ENCODE peak calls at places on chromosomes 13 and 19, in four cellular contexts. R, Z, C and U are unnamed samples.

GRCh38 chr19:42397315-42398166 is 7.4 kb upstream of the CNFN start:
- DNase-seq in R (no peak), C (no peak), Z (no peak), U (no peak)

GRCh38 chr13:100019780-100020356 is 38.3 kb downstream of the ZIC2 start:
- DNase-seq in Z (no peak), R (no peak), C (no peak), U (no peak)

GRCh38 chr13:107138468-107138867 is 570.5 kb upstream of the ARGLU1 start:
- DNase-seq in C (no peak), R (no peak), Z (no peak), U (no peak)

GRCh38 chr13:26051231-26052135 is at the start of gene SHISA2:
- DNase-seq in Z (peak; percentile 64), R (peak; percentile 19), C (no peak), U (peak; percentile 77)

GRCh38 chr13:91621161-91621560 is 222.7 kb downstream of the GPC5 start:
- DNase-seq in R (no peak), C (no peak), Z (no peak), U (no peak)

GRCh38 chr13:39512687-39513086 is 90.3 kb downstream of the LHFPL6 start:
- DNase-seq in Z (no peak), R (no peak), C (no peak), U (no peak)

GRCh38 chr19:48123907-48124675 is 13.5 kb upstream of the PLA2G4C start:
- DNase-seq in C (no peak), Z (no peak), R (peak; percentile 90), U (peak; percentile 65)

GRCh38 chr19:2144190-2144589 is 7.2 kb downstream of the AP3D1 start:
- DNase-seq in C (no peak), R (no peak), Z (no peak), U (no peak)

GRCh38 chr13:29581666-29582065 is 13.8 kb downstream of the SLC7A1 start:
- DNase-seq in Z (no peak), C (no peak), R (no peak), U (no peak)

GRCh38 chr13:22915442-22916082 is 265.2 kb upstream of the SGCG start:
- DNase-seq in C (no peak), R (peak; percentile 19), Z (no peak), U (peak; percentile 77)

GRCh38 chr19:2494084-2494446 is 18.1 kb downstream of the GADD45B start:
- DNase-seq in R (peak; percentile 61), C (no peak), Z (peak; percentile 46), U (peak; percentile 49)

GRCh38 chr13:41649659-41650058 is 192.3 kb downstream of the RGCC start:
- DNase-seq in Z (no peak), C (no peak), R (peak; percentile 15), U (no peak)

GRCh38 chr13:91211548-91211947 is 135.9 kb upstream of the MIR17HG start:
- DNase-seq in C (no peak), Z (no peak), R (no peak), U (no peak)

GRCh38 chr19:2475018-2475701 is 767 bp upstream of the GADD45B start:
- DNase-seq in R (peak; percentile 61), Z (peak; percentile 73), C (no peak), U (peak; percentile 77)

GRCh38 chr13:94829201-94829600 is 116.9 kb upstream of the SOX21 start:
- DNase-seq in Z (no peak), C (no peak), R (no peak), U (no peak)

GRCh38 chr19:2042485-2043268 is 8.4 kb downstream of the MKNK2 start:
- DNase-seq in Z (peak; percentile 85), C (no peak), R (no peak), U (peak; percentile 54)

GRCh38 chr13:114043421-114044053 is 69.7 kb upstream of the C13orf46 start:
- DNase-seq in R (peak; percentile 96), C (no peak), Z (peak; percentile 91), U (peak; percentile 65)

GRCh38 chr13:110173247-110173818 is 133.6 kb downstream of the COL4A1 start:
- DNase-seq in C (no peak), R (no peak), Z (no peak), U (no peak)

GRCh38 chr19:50794778-50795664 is 4.8 kb downstream of the ACP4 start:
- DNase-seq in Z (no peak), C (no peak), R (no peak), U (no peak)

GRCh38 chr19:49624967-49625910 is 14.7 kb downstream of the RRAS start:
- DNase-seq in Z (no peak), R (no peak), C (no peak), U (no peak)

GRCh38 chr13:33514362-33514761 is 228.8 kb upstream of the STARD13 start:
- DNase-seq in R (no peak), C (no peak), Z (no peak), U (no peak)

GRCh38 chr19:2315818-2316353 is 7.9 kb upstream of the LINGO3 start:
- DNase-seq in C (no peak), R (peak; percentile 62), Z (peak; percentile 80), U (peak; percentile 71)

GRCh38 chr13:99057310-99057975 is 79.6 kb upstream of the DOCK9 start:
- DNase-seq in R (peak; percentile 67), C (no peak), Z (no peak), U (no peak)

GRCh38 chr19:50909240-50910070 is 1.7 kb downstream of the KLK4 start:
- DNase-seq in Z (no peak), C (no peak), R (no peak), U (peak; percentile 69)

GRCh38 chr13:106393776-106394175 is 141.7 kb downstream of the EFNB2 start:
- DNase-seq in C (no peak), R (peak; percentile 8), Z (no peak), U (no peak)

GRCh38 chr13:75326173-75327131 is 155.5 kb downstream of the TBC1D4 start:
- DNase-seq in Z (no peak), C (no peak), R (peak; percentile 86), U (peak; percentile 9)

GRCh38 chr19:55689366-55690108 is 14.5 kb downstream of the EPN1 start:
- DNase-seq in Z (peak; percentile 29), R (no peak), C (peak; percentile 37), U (no peak)

GRCh38 chr13:110914293-110915056 is 394 bp downstream of the ANKRD10 start:
- DNase-seq in C (no peak), Z (peak; percentile 92), R (peak; percentile 71), U (peak; percentile 88)

GRCh38 chr19:38664503-38665211 is 17.2 kb downstream of the ACTN4 start:
- DNase-seq in R (no peak), Z (peak; percentile 57), C (no peak), U (no peak)

GRCh38 chr13:41812851-41813250 is 148.1 kb downstream of the VWA8 start:
- DNase-seq in C (no peak), R (no peak), Z (no peak), U (no peak)

GRCh38 chr13:34078334-34078999 is 260.5 kb downstream of the RFC3 start:
- DNase-seq in Z (no peak), R (no peak), C (no peak), U (no peak)

GRCh38 chr13:57624565-57625435 is 6.7 kb upstream of the PCDH17 start:
- DNase-seq in C (no peak), Z (no peak), R (peak; percentile 60), U (peak; percentile 84)

GRCh38 chr13:32142956-32143375 is 111.4 kb downstream of the FRY start:
- DNase-seq in C (no peak), Z (no peak), R (peak; percentile 52), U (peak; percentile 20)

GRCh38 chr19:14437578-14438140 is 4.6 kb downstream of the PKN1 start:
- DNase-seq in C (no peak), Z (no peak), R (no peak), U (no peak)

GRCh38 chr13:52070929-52071523 is 46.5 kb downstream of the UTP14C start:
- DNase-seq in R (peak; percentile 57), C (no peak), Z (no peak), U (no peak)

GRCh38 chr19:33434090-33434885 is 60.8 kb downstream of the CEBPG start:
- DNase-seq in R (no peak), Z (peak; percentile 41), C (no peak), U (no peak)

GRCh38 chr19:5365905-5366304 is 25.3 kb upstream of the PTPRS start:
- DNase-seq in R (no peak), C (no peak), Z (no peak), U (no peak)

GRCh38 chr13:79861731-79862130 is 380.8 kb downstream of the NDFIP2 start:
- DNase-seq in Z (no peak), C (no peak), R (no peak), U (peak; percentile 65)

GRCh38 chr13:110640591-110641029 is 25.3 kb downstream of the NAXD start:
- DNase-seq in R (no peak), C (no peak), Z (peak; percentile 73), U (no peak)